ENCODE peak calls at places on chromosomes 13 and 19, in five cellular contexts. D, Z, M, F and C are unnamed samples.

GRCh38 chr13:43908156-43909126 is 28.7 kb downstream of the LACC1 start:
- DNase-seq in D (peak; percentile 62), Z (peak; percentile 39), M (no peak), F (no peak), C (peak; percentile 40)

GRCh38 chr13:53198017-53198416 is 169.4 kb downstream of the OLFM4 start:
- DNase-seq in D (no peak), Z (no peak), M (no peak), F (no peak), C (no peak)

GRCh38 chr19:43527860-43528622 is 1.0 kb upstream of the ETHE1 start:
- DNase-seq in D (no peak), Z (no peak), M (peak; percentile 71), F (no peak), C (peak; percentile 24)

GRCh38 chr19:4555657-4556561 is 3.6 kb downstream of the SEMA6B start:
- DNase-seq in D (no peak), Z (peak; percentile 84), M (no peak), F (no peak), C (no peak)

GRCh38 chr13:41212881-41213280 is 18.5 kb upstream of the KBTBD7 start:
- DNase-seq in D (no peak), Z (no peak), M (no peak), F (no peak), C (no peak)

GRCh38 chr13:45393941-45394570 is 24.1 kb downstream of the SLC25A30 start:
- DNase-seq in D (no peak), Z (peak; percentile 80), M (no peak), F (no peak), C (no peak)

GRCh38 chr19:11425719-11426457 is 6.8 kb upstream of the RGL3 start:
- DNase-seq in D (no peak), Z (no peak), M (no peak), F (no peak), C (no peak)

GRCh38 chr13:51584731-51585191 is 499 bp downstream of the WDFY2 start:
- DNase-seq in D (peak; percentile 33), Z (peak; percentile 52), M (peak; percentile 74), F (peak; percentile 85), C (peak; percentile 32)

GRCh38 chr19:1868971-1869370 is 5.6 kb upstream of the KLF16 start:
- DNase-seq in D (no peak), Z (no peak), M (no peak), F (no peak), C (no peak)

GRCh38 chr19:23512151-23512925 is 117.1 kb upstream of the ZNF91 start:
- DNase-seq in D (no peak), Z (no peak), M (no peak), F (no peak), C (no peak)

GRCh38 chr13:99353836-99354235 is 46.6 kb upstream of the GPR183 start:
- DNase-seq in D (peak; percentile 73), Z (no peak), M (no peak), F (no peak), C (no peak)

GRCh38 chr19:57269515-57270250 is 10.6 kb upstream of the ZNF460 start:
- DNase-seq in D (peak; percentile 59), Z (peak; percentile 70), M (no peak), F (no peak), C (no peak)

GRCh38 chr19:17872251-17873001 is 681 bp downstream of the SLC5A5 start:
- DNase-seq in D (no peak), Z (no peak), M (no peak), F (no peak), C (no peak)

GRCh38 chr13:52411629-52412028 is 5.7 kb upstream of the THSD1 start:
- DNase-seq in D (peak; percentile 36), Z (peak; percentile 65), M (no peak), F (no peak), C (no peak)

GRCh38 chr13:102190930-102191329 is 210.9 kb downstream of the FGF14 start:
- DNase-seq in D (no peak), Z (no peak), M (no peak), F (no peak), C (no peak)

GRCh38 chr19:52535831-52536800 is 8.6 kb downstream of the ZNF808 start:
- DNase-seq in D (peak; percentile 66), Z (peak; percentile 54), M (peak; percentile 79), F (peak; percentile 89), C (peak; percentile 79)

GRCh38 chr13:27510082-27510481 is 59.7 kb upstream of the MTIF3 start:
- DNase-seq in D (no peak), Z (no peak), M (no peak), F (no peak), C (no peak)

GRCh38 chr19:31668916-31669315 is 319.7 kb upstream of the TSHZ3 start:
- DNase-seq in D (no peak), Z (no peak), M (no peak), F (no peak), C (no peak)

GRCh38 chr13:20943519-20944012 is 41.0 kb upstream of the XPO4 start:
- DNase-seq in D (peak; percentile 95), Z (peak; percentile 84), M (peak; percentile 94), F (peak; percentile 92), C (peak; percentile 95)

DNA sequence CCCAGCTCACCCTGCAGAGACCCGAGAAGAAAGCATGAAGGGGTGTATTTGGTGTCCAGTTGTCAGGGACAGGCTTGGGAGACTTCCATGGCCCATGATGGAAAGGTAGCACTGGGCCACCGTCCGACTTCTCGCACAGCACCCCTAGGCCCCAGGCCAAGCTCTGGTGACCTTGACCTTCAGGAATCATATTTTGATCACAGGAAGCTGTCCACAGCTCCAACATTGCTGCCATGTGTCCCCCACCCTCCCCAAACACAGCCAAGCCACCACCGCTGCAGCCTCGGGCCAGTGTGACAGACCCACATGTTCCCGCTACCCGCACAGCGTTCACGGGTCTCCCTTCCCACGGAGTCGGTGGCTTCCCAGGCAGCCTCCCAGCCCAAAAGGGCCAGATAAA is 842 bp upstream of the PTGIR start:
- DNase-seq in D (no peak), Z (no peak), M (no peak), F (no peak), C (no peak)
- H3K27ac ChIP-seq in D (no peak overlapping the region), Z (peak overlapping the region; percentile 52), M (peak overlapping the region; percentile 83), F (peak overlapping the region; percentile 76), C (peak overlapping the region; percentile 41)

GRCh38 chr13:77697208-77698103 is at the start of gene SLAIN1:
- DNase-seq in D (peak; percentile 16), Z (no peak), M (peak; percentile 77), F (peak; percentile 93), C (peak; percentile 54)
- H3K27ac ChIP-seq in D (no peak within 1 kb of the TSS), Z (no peak within 1 kb of the TSS), M (peak within 1 kb of the TSS; percentile 55), F (peak within 1 kb of the TSS; percentile 59), C (peak within 1 kb of the TSS; percentile 34)

GRCh38 chr19:6249296-6249695 is 30.5 kb downstream of the MLLT1 start:
- DNase-seq in D (peak; percentile 45), Z (no peak), M (no peak), F (no peak), C (no peak)
- H3K27ac ChIP-seq in D (peak overlapping the region; percentile 82), Z (peak overlapping the region; percentile 23), M (peak overlapping the region; percentile 27), F (no peak overlapping the region), C (peak overlapping the region; percentile 83)

DNA sequence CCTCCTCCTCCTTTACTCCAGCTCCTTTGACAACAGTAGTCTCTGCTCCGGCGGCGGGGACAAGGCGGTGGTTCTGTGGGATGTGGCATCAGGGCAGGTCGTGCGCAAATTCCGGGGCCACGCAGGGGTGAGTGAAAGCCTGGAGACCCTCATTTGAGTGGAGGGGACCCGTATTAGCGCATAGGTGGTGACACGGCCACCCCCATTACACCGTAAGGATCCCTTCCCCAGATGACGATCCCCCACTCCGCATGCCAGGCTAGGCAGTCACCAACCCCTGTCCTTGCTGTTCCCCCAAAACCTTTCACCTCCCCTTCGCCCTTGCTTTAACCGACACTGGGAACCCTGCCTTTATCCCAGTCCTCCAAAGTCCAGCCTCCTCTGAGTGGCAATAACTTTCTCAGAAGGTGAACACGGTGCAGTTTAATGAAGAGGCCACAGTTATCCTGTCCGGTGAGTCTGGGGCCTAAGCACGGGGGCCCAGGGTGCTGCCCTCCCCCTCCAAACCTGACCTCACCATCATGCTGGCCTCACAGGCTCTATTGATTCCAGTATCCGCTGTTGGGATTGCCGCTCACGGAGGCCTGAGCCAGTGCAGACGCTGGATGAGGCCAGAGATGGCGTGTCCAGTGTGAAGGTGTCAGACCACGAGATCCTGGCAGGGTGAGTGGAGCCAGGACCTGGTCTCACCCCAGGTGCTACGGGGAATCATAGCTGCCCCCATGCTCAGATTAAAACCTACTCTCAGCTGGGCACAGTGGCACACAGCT is 3.7 kb downstream of the WDR83 start:
- DNase-seq in D (no peak), Z (no peak), M (no peak), F (no peak), C (no peak)
- H3K27ac ChIP-seq in D (no peak overlapping the region), Z (peak overlapping the region; percentile 87), M (peak overlapping the region; percentile 99), F (peak overlapping the region; percentile 98), C (peak overlapping the region; percentile 91)

DNA sequence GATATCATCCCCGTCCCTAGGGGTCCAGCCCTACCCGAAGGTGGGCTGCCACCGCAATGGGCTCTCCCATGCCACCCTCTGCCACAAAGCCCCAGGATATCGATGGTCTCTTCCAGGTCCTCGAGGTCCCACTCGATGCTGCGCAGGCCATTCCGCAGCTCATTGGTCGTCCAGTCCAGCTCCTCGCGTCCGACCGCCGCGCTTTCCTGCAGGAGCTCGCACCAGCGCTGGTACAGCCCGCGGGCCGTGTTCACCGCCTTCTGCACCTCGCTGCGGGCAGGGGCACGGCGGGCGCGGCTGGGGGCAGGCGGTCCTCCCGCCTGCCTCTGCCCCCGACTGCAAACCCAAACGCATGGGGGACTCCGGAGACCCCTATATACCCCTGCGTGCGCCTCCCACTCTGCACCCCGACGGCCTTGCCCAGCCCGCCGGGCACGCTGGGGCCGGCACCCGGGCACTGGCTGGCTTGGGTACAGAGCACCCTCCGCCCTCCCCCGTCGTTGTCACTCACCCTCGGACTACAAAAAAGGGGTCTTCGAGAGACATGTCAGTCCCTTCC is 468 bp downstream of the STX10 start:
- DNase-seq in D (peak; percentile 34), Z (no peak), M (no peak), F (peak; percentile 89), C (no peak)
- H3K27ac ChIP-seq in D (peak overlapping the region; percentile 86), Z (peak overlapping the region; percentile 100), M (peak overlapping the region; percentile 99), F (peak overlapping the region; percentile 99), C (peak overlapping the region; percentile 98)

GRCh38 chr19:12750851-12751250 is 740 bp upstream of the BEST2 start:
- DNase-seq in D (no peak), Z (no peak), M (no peak), F (no peak), C (no peak)

GRCh38 chr19:12752056-12752781 is 628 bp downstream of the BEST2 start:
- DNase-seq in D (no peak), Z (no peak), M (no peak), F (no peak), C (no peak)

GRCh38 chr19:12754465-12755196 is 3.0 kb downstream of the BEST2 start:
- DNase-seq in D (no peak), Z (no peak), M (no peak), F (no peak), C (no peak)

GRCh38 chr19:12749938-12750521 is 1.6 kb upstream of the BEST2 start:
- DNase-seq in D (peak; percentile 39), Z (no peak), M (no peak), F (no peak), C (no peak)

GRCh38 chr19:12751635-12752034 is at the start of gene BEST2:
- DNase-seq in D (no peak), Z (no peak), M (no peak), F (no peak), C (no peak)
- H3K27ac ChIP-seq in D (no peak within 1 kb of the TSS), Z (peak within 1 kb of the TSS; percentile 85), M (no peak within 1 kb of the TSS), F (no peak within 1 kb of the TSS), C (no peak within 1 kb of the TSS)

GRCh38 chr19:9622531-9622930 is 1.5 kb upstream of the ZNF561 start:
- DNase-seq in D (no peak), Z (peak; percentile 15), M (no peak), F (no peak), C (no peak)
- H3K27ac ChIP-seq in D (no peak overlapping the region), Z (no peak overlapping the region), M (no peak overlapping the region), F (peak overlapping the region; percentile 93), C (no peak overlapping the region)

GRCh38 chr13:77693449-77693940 is 4.0 kb upstream of the SLAIN1 start:
- DNase-seq in D (no peak), Z (no peak), M (no peak), F (no peak), C (no peak)
- H3K27ac ChIP-seq in D (no peak overlapping the region), Z (no peak overlapping the region), M (no peak overlapping the region), F (no peak overlapping the region), C (no peak overlapping the region)